ENCODE peak calls at places on chromosomes 2 and 18, in eight cellular contexts. V is M059J; J is choroid plexus epithelial cell; P is DMS 273 treated with DMSO at 0.1 percent for 48 hours; C is NCI-H774; R is effector CD4-positive, alpha-beta T cell; T is left cardiac atrium; A is fibroblast of lung. Z is an unnamed sample.

GRCh38 chr2:241185961-241186360 is 2.5 kb upstream of the ANO7 start:
- DNase-seq in V (no peak), J (no peak), P (no peak), C (no peak), R (no peak), T (no peak), A (no peak), Z (no peak)

GRCh38 chr2:96529376-96530143 is 7.0 kb upstream of the ARID5A start:
- DNase-seq in V (no peak), J (no peak), P (no peak), C (no peak), R (no peak), T (no peak), A (no peak), Z (no peak)

GRCh38 chr2:218284106-218284811 is 8.0 kb downstream of the TMBIM1 start:
- DNase-seq in V (peak), J (peak), P (no peak), C (no peak), R (peak), T (peak), A (peak), Z (no peak)

GRCh38 chr2:120464448-120464931 is 118.6 kb downstream of the INHBB start:
- DNase-seq in V (no peak), J (no peak), P (no peak), C (no peak), R (no peak), T (no peak), A (no peak), Z (no peak)

GRCh38 chr2:120287183-120288015 is 34.7 kb downstream of the RALB start:
- DNase-seq in V (peak), J (peak), P (no peak), C (no peak), R (no peak), T (no peak), A (peak), Z (no peak)

GRCh38 chr18:6591491-6591890 is 138.0 kb upstream of the ARHGAP28 start:
- DNase-seq in V (no peak), J (peak), P (no peak), C (no peak), R (no peak), T (no peak), A (peak), Z (no peak)

GRCh38 chr2:189578272-189578671 is 2.3 kb downstream of the SLC40A1 start:
- DNase-seq in V (no peak), J (no peak), P (no peak), C (no peak), R (no peak), T (no peak), A (no peak), Z (no peak)

GRCh38 chr2:170554278-170554955 is 160.7 kb upstream of the SP5 start:
- DNase-seq in V (peak), J (peak), P (no peak), C (no peak), R (no peak), T (peak), A (peak), Z (no peak)

GRCh38 chr2:18625563-18625962 is 36.2 kb upstream of the NT5C1B start:
- DNase-seq in V (no peak), J (no peak), P (no peak), C (no peak), R (no peak), T (no peak), A (no peak), Z (no peak)

GRCh38 chr2:60516383-60516811 is 37.1 kb downstream of the BCL11A start:
- DNase-seq in V (peak), J (peak), P (no peak), C (no peak), R (no peak), T (no peak), A (peak), Z (no peak)

GRCh38 chr2:241941691-241942301 is 72.3 kb downstream of the RTP5 start:
- DNase-seq in V (no peak), J (no peak), P (no peak), C (no peak), R (no peak), T (no peak), A (no peak), Z (no peak)

GRCh38 chr2:55168221-55169154 is 63.6 kb downstream of the CLHC1 start:
- DNase-seq in V (peak), J (peak), P (peak), C (peak), R (peak), T (peak), A (peak), Z (peak)

GRCh38 chr2:125822746-125823145 is 833.2 kb upstream of the GYPC start:
- DNase-seq in V (no peak), J (no peak), P (no peak), C (no peak), R (no peak), T (no peak), A (no peak), Z (no peak)

GRCh38 chr2:28658369-28658768 is 93.3 kb upstream of the PPP1CB start:
- DNase-seq in V (peak), J (peak), P (no peak), C (no peak), R (no peak), T (no peak), A (peak), Z (no peak)

GRCh38 chr2:72210470-72210869 is 62.8 kb upstream of the CYP26B1 start:
- DNase-seq in V (peak), J (peak), P (no peak), C (no peak), R (no peak), T (no peak), A (peak), Z (no peak)

GRCh38 chr2:234247453-234248180 is 197.1 kb downstream of the SPP2 start:
- DNase-seq in V (no peak), J (no peak), P (no peak), C (no peak), R (no peak), T (no peak), A (no peak), Z (no peak)

GRCh38 chr2:59195851-59196250 is 954.7 kb upstream of the FANCL start:
- DNase-seq in V (no peak), J (peak), P (no peak), C (no peak), R (no peak), T (no peak), A (no peak), Z (no peak)